ENCODE peak calls at places on chromosomes 3 and 15, in six cellular contexts. One of them, this sample, is unnamed.

GRCh38 chr3:129257609-129258008 is 8.2 kb downstream of the COPG1 start:
- DNase-seq in CD4-positive, alpha-beta T cell: no peak
- DNase-seq in H54: no peak
- DNase-seq in G401: no peak
- DNase-seq in T-helper 1 cell: no peak
- DNase-seq in cardiac muscle cell: no peak
- DNase-seq in this sample: no peak

GRCh38 chr3:100063929-100064461 is 50.3 kb downstream of the FILIP1L start:
- DNase-seq in T-helper 1 cell: no peak
- DNase-seq in CD4-positive, alpha-beta T cell: no peak
- DNase-seq in cardiac muscle cell: peak; percentile 66
- DNase-seq in H54: no peak
- DNase-seq in G401: no peak
- DNase-seq in this sample: no peak

GRCh38 chr15:55824857-55825613 is 82.1 kb upstream of the PRTG start:
- DNase-seq in CD4-positive, alpha-beta T cell: no peak
- DNase-seq in cardiac muscle cell: no peak
- DNase-seq in H54: no peak
- DNase-seq in G401: peak; percentile 3
- DNase-seq in T-helper 1 cell: no peak
- DNase-seq in this sample: no peak

GRCh38 chr15:73988075-73988969 is 3.8 kb downstream of the STOML1 start:
- DNase-seq in CD4-positive, alpha-beta T cell: no peak
- DNase-seq in T-helper 1 cell: no peak
- DNase-seq in cardiac muscle cell: no peak
- DNase-seq in H54: no peak
- DNase-seq in G401: no peak
- DNase-seq in this sample: no peak

GRCh38 chr3:143672396-143673165 is 175.7 kb downstream of the SLC9A9 start:
- DNase-seq in T-helper 1 cell: no peak
- DNase-seq in G401: no peak
- DNase-seq in CD4-positive, alpha-beta T cell: no peak
- DNase-seq in H54: no peak
- DNase-seq in cardiac muscle cell: no peak
- DNase-seq in this sample: no peak

GRCh38 chr3:106333911-106334618 is 465.3 kb upstream of the CBLB start:
- DNase-seq in H54: no peak
- DNase-seq in G401: no peak
- DNase-seq in T-helper 1 cell: no peak
- DNase-seq in cardiac muscle cell: peak; percentile 62
- DNase-seq in CD4-positive, alpha-beta T cell: no peak
- DNase-seq in this sample: no peak

GRCh38 chr15:92958105-92958504 is 58.0 kb downstream of the CHD2 start:
- DNase-seq in G401: no peak
- DNase-seq in cardiac muscle cell: peak; percentile 34
- DNase-seq in H54: no peak
- DNase-seq in T-helper 1 cell: no peak
- DNase-seq in CD4-positive, alpha-beta T cell: peak; percentile 13
- DNase-seq in this sample: no peak

GRCh38 chr3:159029306-159030026 is 227.6 kb downstream of the MFSD1 start:
- DNase-seq in CD4-positive, alpha-beta T cell: no peak
- DNase-seq in G401: no peak
- DNase-seq in cardiac muscle cell: no peak
- DNase-seq in T-helper 1 cell: no peak
- DNase-seq in H54: no peak
- DNase-seq in this sample: no peak

GRCh38 chr3:30227571-30228301 is 378.7 kb upstream of the TGFBR2 start:
- DNase-seq in T-helper 1 cell: no peak
- DNase-seq in cardiac muscle cell: peak; percentile 96
- DNase-seq in G401: no peak
- DNase-seq in CD4-positive, alpha-beta T cell: no peak
- DNase-seq in H54: no peak
- DNase-seq in this sample: no peak

GRCh38 chr3:195774917-195775316 is 36.8 kb downstream of the MUC4 start:
- DNase-seq in G401: peak; percentile 31
- DNase-seq in cardiac muscle cell: peak; percentile 59
- DNase-seq in H54: peak; percentile 74
- DNase-seq in T-helper 1 cell: no peak
- DNase-seq in CD4-positive, alpha-beta T cell: no peak
- DNase-seq in this sample: peak; percentile 46

GRCh38 chr3:31196881-31197364 is 302.5 kb upstream of the GADL1 start:
- DNase-seq in H54: no peak
- DNase-seq in T-helper 1 cell: no peak
- DNase-seq in cardiac muscle cell: peak; percentile 73
- DNase-seq in G401: peak; percentile 37
- DNase-seq in CD4-positive, alpha-beta T cell: no peak
- DNase-seq in this sample: no peak

GRCh38 chr15:82554351-82554750 is 14.1 kb upstream of the RPS17 start:
- DNase-seq in CD4-positive, alpha-beta T cell: no peak
- DNase-seq in H54: no peak
- DNase-seq in G401: peak; percentile 32
- DNase-seq in T-helper 1 cell: no peak
- DNase-seq in cardiac muscle cell: no peak
- DNase-seq in this sample: no peak

GRCh38 chr3:122199552-122199951 is 16.1 kb downstream of the CASR start:
- DNase-seq in G401: no peak
- DNase-seq in cardiac muscle cell: no peak
- DNase-seq in T-helper 1 cell: no peak
- DNase-seq in H54: no peak
- DNase-seq in CD4-positive, alpha-beta T cell: no peak
- DNase-seq in this sample: no peak

GRCh38 chr3:171225101-171225674 is 198.7 kb upstream of the SLC2A2 start:
- DNase-seq in cardiac muscle cell: no peak
- DNase-seq in H54: no peak
- DNase-seq in T-helper 1 cell: no peak
- DNase-seq in G401: no peak
- DNase-seq in CD4-positive, alpha-beta T cell: no peak
- DNase-seq in this sample: no peak

GRCh38 chr3:3699407-3699806 is 99.8 kb upstream of the LRRN1 start:
- DNase-seq in G401: no peak
- DNase-seq in CD4-positive, alpha-beta T cell: no peak
- DNase-seq in T-helper 1 cell: no peak
- DNase-seq in H54: no peak
- DNase-seq in cardiac muscle cell: no peak
- DNase-seq in this sample: no peak